ENCODE peak calls at places on chromosomes 1 and 21, in eight cellular contexts. S, N, I, L, O, D, U and P are unnamed samples.
A peak's percentile ranks its signal among the peaks of the same experiment; 100 is the strongest.

GRCh38 chr1:24535021-24535424 is 20.9 kb upstream of the NCMAP start:
- DNase-seq in S (peak; percentile 74), N (no peak), I (no peak), L (no peak), O (no peak), D (no peak), U (peak; percentile 68), P (no peak)

GRCh38 chr1:3034728-3035610 is 13.7 kb downstream of the ACTRT2 start:
- DNase-seq in S (no peak), N (no peak), I (no peak), L (no peak), O (no peak), D (no peak), U (no peak), P (no peak)

GRCh38 chr1:84488107-84488506 is 9.0 kb downstream of the RPF1 start:
- DNase-seq in S (no peak), N (no peak), I (no peak), L (no peak), O (no peak), D (no peak), U (no peak), P (no peak)

GRCh38 chr1:167934407-167935251 is 1.9 kb upstream of the DCAF6 start:
- DNase-seq in S (no peak), N (no peak), I (peak; percentile 31), L (no peak), O (peak; percentile 25), D (no peak), U (no peak), P (peak; percentile 50)

GRCh38 chr1:10637400-10637799 is 159.0 kb downstream of the CASZ1 start:
- DNase-seq in S (no peak), N (no peak), I (no peak), L (no peak), O (no peak), D (no peak), U (no peak), P (no peak)

GRCh38 chr1:237574536-237574935 is 316.2 kb downstream of the ZP4 start:
- DNase-seq in S (no peak), N (no peak), I (no peak), L (no peak), O (no peak), D (no peak), U (no peak), P (no peak)

GRCh38 chr1:167708940-167709389 is 12.8 kb upstream of the MPZL1 start:
- DNase-seq in S (no peak), N (no peak), I (no peak), L (no peak), O (no peak), D (no peak), U (no peak), P (no peak)

GRCh38 chr1:178973671-178974091 is 52.0 kb upstream of the FAM20B start:
- DNase-seq in S (no peak), N (no peak), I (no peak), L (no peak), O (no peak), D (no peak), U (peak; percentile 3), P (no peak)

GRCh38 chr1:224433041-224433670 is 1.4 kb downstream of the WDR26 start:
- DNase-seq in S (peak; percentile 15), N (no peak), I (peak; percentile 24), L (no peak), O (peak; percentile 23), D (peak; percentile 15), U (no peak), P (no peak)

GRCh38 chr21:25790122-25790951 is 55.6 kb downstream of the GABPA start:
- DNase-seq in S (no peak), N (no peak), I (peak; percentile 57), L (no peak), O (peak; percentile 17), D (peak; percentile 55), U (peak; percentile 20), P (peak; percentile 34)

GRCh38 chr1:157819886-157820285 is at the start of gene FCRL1:
- DNase-seq in S (no peak), N (no peak), I (no peak), L (no peak), O (no peak), D (no peak), U (no peak), P (no peak)

GRCh38 chr1:116759636-116760035 is 5.4 kb downstream of the CD2 start:
- DNase-seq in S (no peak), N (no peak), I (no peak), L (no peak), O (no peak), D (no peak), U (no peak), P (no peak)

GRCh38 chr1:215599418-215599817 is 32.3 kb downstream of the KCTD3 start:
- DNase-seq in S (no peak), N (no peak), I (peak; percentile 22), L (no peak), O (peak; percentile 60), D (peak; percentile 30), U (no peak), P (peak; percentile 71)

GRCh38 chr1:39238476-39238875 is 34.0 kb downstream of the MACF1 start:
- DNase-seq in S (no peak), N (no peak), I (peak; percentile 96), L (no peak), O (peak; percentile 59), D (peak; percentile 17), U (no peak), P (peak; percentile 54)

GRCh38 chr1:201324821-201325677 is 41.7 kb downstream of the PKP1 start:
- DNase-seq in S (no peak), N (no peak), I (no peak), L (no peak), O (no peak), D (no peak), U (no peak), P (no peak)

GRCh38 chr1:26938659-26939025 is 17.1 kb downstream of the NUDC start:
- DNase-seq in S (no peak), N (no peak), I (no peak), L (no peak), O (no peak), D (no peak), U (no peak), P (no peak)

GRCh38 chr1:7646981-7647901 is 123.9 kb upstream of the VAMP3 start:
- DNase-seq in S (peak; percentile 57), N (peak; percentile 78), I (peak; percentile 42), L (peak; percentile 79), O (peak; percentile 73), D (peak; percentile 81), U (peak; percentile 90), P (peak; percentile 42)

GRCh38 chr1:39103321-39104157 is 77.4 kb downstream of the NDUFS5 start:
- DNase-seq in S (no peak), N (no peak), I (peak; percentile 45), L (no peak), O (no peak), D (no peak), U (no peak), P (peak; percentile 65)

GRCh38 chr1:181104790-181105133 is 16.3 kb downstream of the IER5 start:
- DNase-seq in S (peak; percentile 40), N (peak; percentile 47), I (no peak), L (no peak), O (peak; percentile 67), D (peak; percentile 63), U (peak; percentile 37), P (no peak)
- TF ChIP-seq CTCF in S (peak; percentile 33), N (peak; percentile 45), I (no peak), L (no peak), O (peak; percentile 19), D (peak; percentile 16), U (peak; percentile 18), P (peak; percentile 65)

DNA sequence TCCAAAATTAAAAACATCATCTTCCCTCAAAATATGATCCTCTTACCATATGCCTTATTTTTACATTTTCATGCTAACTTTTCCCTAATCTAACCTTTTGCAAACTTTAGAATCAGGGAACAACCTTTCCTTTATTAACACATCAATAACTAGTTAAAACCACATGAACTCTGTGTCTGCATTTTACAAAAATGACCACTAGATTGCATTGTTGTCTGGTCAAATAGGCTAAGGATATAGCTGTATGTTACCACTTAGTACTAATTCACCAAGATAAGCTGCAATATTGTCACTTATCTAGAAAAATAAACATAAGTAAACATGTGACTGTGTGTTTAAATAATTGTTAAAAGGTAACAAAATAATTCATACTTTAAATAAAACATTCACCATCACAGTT is 82.3 kb downstream of the DENND1B start:
- DNase-seq in S (no peak), N (no peak), I (peak; percentile 53), L (no peak), O (no peak), D (no peak), U (no peak), P (peak; percentile 46)
- TF ChIP-seq CTCF in S (no peak), N (peak; percentile 6), I (peak; percentile 39), L (peak; percentile 8), O (peak; percentile 31), D (peak; percentile 37), U (peak; percentile 55), P (peak; percentile 72)

GRCh38 chr1:56032276-56032675 is 547.1 kb downstream of the PLPP3 start:
- DNase-seq in S (no peak), N (no peak), I (peak; percentile 72), L (no peak), O (no peak), D (no peak), U (no peak), P (no peak)

GRCh38 chr1:56028879-56029278 is 550.5 kb downstream of the PLPP3 start:
- DNase-seq in S (no peak), N (no peak), I (no peak), L (no peak), O (no peak), D (no peak), U (no peak), P (no peak)

GRCh38 chr1:56031011-56031410 is 548.4 kb downstream of the PLPP3 start:
- DNase-seq in S (no peak), N (no peak), I (no peak), L (no peak), O (no peak), D (no peak), U (no peak), P (no peak)

GRCh38 chr1:56028244-56028643 is 551.1 kb downstream of the PLPP3 start:
- DNase-seq in S (no peak), N (no peak), I (no peak), L (no peak), O (no peak), D (no peak), U (peak; percentile 7), P (no peak)

DNA sequence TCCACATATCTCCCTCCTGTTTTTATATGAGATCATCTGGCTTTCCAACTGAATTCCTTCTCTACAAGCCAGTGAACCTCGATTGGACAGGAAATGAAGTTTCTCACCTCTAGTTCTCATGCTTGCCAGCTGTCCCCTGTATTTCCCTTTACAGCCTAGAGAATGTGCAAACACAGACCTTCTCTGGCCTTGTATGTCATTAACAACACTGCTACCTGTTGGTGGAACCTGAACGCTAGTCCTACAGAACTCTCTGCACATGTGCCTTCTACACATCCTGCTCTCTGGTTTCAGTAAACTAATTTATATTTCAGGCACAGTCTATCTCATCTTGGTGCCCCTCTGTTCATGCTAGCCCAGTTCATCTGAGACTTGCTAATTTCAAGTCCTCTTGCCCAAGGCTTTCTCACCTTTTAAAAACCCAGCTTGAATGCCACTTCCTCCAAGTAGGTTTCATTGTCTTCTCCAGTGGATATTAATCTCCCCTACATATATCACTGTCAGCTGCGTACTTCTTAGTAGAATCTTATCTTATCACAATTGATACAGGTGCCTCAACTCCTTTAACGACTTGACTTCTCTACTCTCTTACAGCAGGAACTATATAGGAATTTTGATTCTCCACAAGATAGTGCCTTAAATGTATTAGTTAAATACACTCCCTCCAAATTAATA is 549.9 kb downstream of the PLPP3 start:
- DNase-seq in S (no peak), N (no peak), I (no peak), L (no peak), O (peak; percentile 10), D (peak; percentile 51), U (no peak), P (no peak)
- TF ChIP-seq CTCF in S (no peak), N (peak; percentile 27), I (no peak), L (no peak), O (no peak), D (peak; percentile 39), U (no peak), P (no peak)

GRCh38 chr1:20981903-20982695 is 194.6 kb downstream of the EIF4G3 start:
- DNase-seq in S (no peak), N (no peak), I (peak; percentile 63), L (no peak), O (peak; percentile 15), D (peak; percentile 18), U (no peak), P (peak; percentile 16)
- TF ChIP-seq CTCF in S (no peak), N (peak; percentile 37), I (peak; percentile 48), L (peak; percentile 29), O (peak; percentile 47), D (peak; percentile 49), U (peak; percentile 36), P (peak; percentile 56)